ENCODE peak calls at places on chromosome 11, in five cellular contexts. L, Y, D, K and B are unnamed samples.

GRCh38 chr11:69867076-69868002 is 48.1 kb upstream of the FGF3 start:
- DNase-seq in D (no peak), K (no peak), Y (no peak), L (no peak), B (no peak)

GRCh38 chr11:38598413-38598812 is 2000.4 kb upstream of the RAG2 start:
- DNase-seq in D (no peak), L (no peak), Y (no peak), K (no peak), B (no peak)

GRCh38 chr11:69333149-69333710 is 39.3 kb downstream of the MYEOV start:
- DNase-seq in Y (no peak), L (no peak), K (no peak), D (no peak), B (no peak)

GRCh38 chr11:71164186-71164585 is 88.2 kb downstream of the SHANK2 start:
- DNase-seq in Y (no peak), K (no peak), L (no peak), D (no peak), B (no peak)

GRCh38 chr11:11312738-11313137 is 40.3 kb downstream of the CSNK2A3 start:
- DNase-seq in L (no peak), D (no peak), K (no peak), Y (no peak), B (no peak)

GRCh38 chr11:74322667-74323066 is 11.2 kb upstream of the P4HA3 start:
- DNase-seq in L (no peak), Y (no peak), D (no peak), K (no peak), B (no peak)

GRCh38 chr11:108237058-108237481 is 14.2 kb downstream of the ATM start:
- DNase-seq in D (no peak), K (no peak), Y (no peak), L (no peak), B (no peak)

GRCh38 chr11:44506375-44507016 is 59.0 kb upstream of the CD82 start:
- DNase-seq in K (no peak), Y (no peak), L (no peak), D (no peak), B (no peak)

GRCh38 chr11:98107736-98108135 is 913.0 kb upstream of the CNTN5 start:
- DNase-seq in D (no peak), Y (no peak), L (no peak), K (no peak), B (no peak)

GRCh38 chr11:6402561-6402981 is 12.3 kb downstream of the SMPD1 start:
- DNase-seq in K (no peak), Y (no peak), L (no peak), D (peak; percentile 76), B (no peak)

GRCh38 chr11:74678041-74678440 is 53.2 kb downstream of the CHRDL2 start:
- DNase-seq in L (no peak), Y (no peak), K (no peak), D (no peak), B (no peak)

DNA sequence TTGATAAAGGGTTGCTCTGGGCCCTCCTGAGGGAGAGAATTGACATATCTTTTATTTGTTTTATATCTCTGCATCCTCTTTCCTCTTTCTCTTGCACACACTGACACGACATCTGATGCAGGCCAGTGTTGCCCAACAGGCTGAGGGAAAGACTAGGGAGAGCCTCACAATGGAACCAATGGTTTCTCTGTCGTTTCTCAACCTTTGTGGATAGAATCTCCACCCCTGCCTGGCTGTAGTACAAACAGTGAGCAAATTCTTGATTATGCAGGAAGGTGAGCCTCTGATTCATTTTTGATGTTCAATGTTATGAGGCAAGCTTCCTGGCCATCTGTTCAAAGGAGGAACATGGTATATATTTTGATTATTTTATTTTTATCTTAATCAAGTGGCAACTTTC is 49.8 kb upstream of the PLET1 start:
- DNase-seq in D (no peak), K (no peak), L (no peak), Y (no peak), B (no peak)
- TF ChIP-seq ATF2 in D (no peak), K (no peak), L (no peak), Y (no peak), B (no peak)

GRCh38 chr11:129951201-129951882 is 51.3 kb downstream of the PRDM10 start:
- DNase-seq in K (no peak), L (no peak), Y (no peak), D (no peak), B (no peak)

GRCh38 chr11:129949976-129950318 is 52.7 kb downstream of the PRDM10 start:
- DNase-seq in K (no peak), Y (no peak), L (no peak), D (no peak), B (no peak)

GRCh38 chr11:129949067-129949466 is 53.6 kb downstream of the PRDM10 start:
- DNase-seq in D (no peak), Y (no peak), K (no peak), L (no peak), B (no peak)

GRCh38 chr11:129951883-129952262 is 50.8 kb downstream of the PRDM10 start:
- DNase-seq in D (no peak), Y (no peak), K (no peak), L (no peak), B (no peak)

GRCh38 chr11:129950319-129951034 is 52.2 kb downstream of the PRDM10 start:
- DNase-seq in L (no peak), Y (no peak), D (no peak), K (no peak), B (no peak)
- TF ChIP-seq ATF2 in L (no peak), Y (no peak), D (no peak), K (no peak), B (no peak)

DNA sequence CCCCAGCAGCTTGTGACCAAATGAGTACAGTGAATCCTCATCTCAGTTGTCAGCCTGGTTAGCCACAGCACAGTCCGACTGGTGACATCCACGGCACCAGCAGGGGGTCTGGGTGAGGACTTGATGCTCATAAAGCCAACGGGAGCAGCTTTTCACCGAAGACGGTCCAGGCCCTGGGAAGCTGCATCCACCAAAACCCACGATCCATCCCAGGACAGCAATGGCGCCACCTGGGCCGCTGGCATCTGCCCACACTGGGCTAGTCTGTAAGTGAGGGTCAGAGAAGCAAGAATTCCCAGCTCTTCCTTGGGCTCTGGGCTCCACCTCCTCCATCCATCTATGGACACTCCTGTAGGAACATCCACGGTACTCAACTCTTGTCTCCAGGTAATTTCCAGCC is 25.1 kb upstream of the FXYD6 start:
- DNase-seq in K (no peak), Y (no peak), L (no peak), D (no peak), B (no peak)
- TF ChIP-seq ATF2 in K (no peak), Y (no peak), L (no peak), D (no peak), B (no peak)

GRCh38 chr11:2293396-2294339 is 8.1 kb downstream of the C11orf21 start:
- DNase-seq in L (peak; percentile 11), Y (no peak), K (peak; percentile 45), D (no peak), B (peak; percentile 44)
- TF ChIP-seq ATF2 in L (no peak), Y (no peak), K (no peak), D (no peak), B (no peak)